ENCODE peak calls at places on chromosomes 12 and 14, in eight cellular contexts. One of them, this sample, is unnamed.

GRCh38 chr12:19440019-19440858 is 947 bp downstream of the AEBP2 start:
- DNase-seq in cardiac muscle cell: peak
- DNase-seq in transverse colon: peak
- DNase-seq in ovary: peak
- DNase-seq in IMR-90: peak
- DNase-seq in lower lobe of right lung: peak
- DNase-seq in brain microvascular endothelial cell: peak
- DNase-seq in RWPE1: peak
- DNase-seq in this sample: peak

GRCh38 chr14:100239200-100239839 is 376 bp downstream of the YY1 start:
- DNase-seq in transverse colon: peak
- DNase-seq in RWPE1: no peak
- DNase-seq in ovary: peak
- DNase-seq in lower lobe of right lung: peak
- DNase-seq in cardiac muscle cell: no peak
- DNase-seq in brain microvascular endothelial cell: no peak
- DNase-seq in IMR-90: no peak
- DNase-seq in this sample: peak

GRCh38 chr12:47779301-47779942 is 6.4 kb downstream of the SLC48A1 start:
- DNase-seq in brain microvascular endothelial cell: peak
- DNase-seq in lower lobe of right lung: peak
- DNase-seq in RWPE1: peak
- DNase-seq in transverse colon: peak
- DNase-seq in ovary: peak
- DNase-seq in cardiac muscle cell: peak
- DNase-seq in IMR-90: peak
- DNase-seq in this sample: peak

GRCh38 chr14:81423504-81423903 is 23.4 kb upstream of the STON2 start:
- DNase-seq in cardiac muscle cell: peak
- DNase-seq in RWPE1: no peak
- DNase-seq in ovary: peak
- DNase-seq in transverse colon: no peak
- DNase-seq in lower lobe of right lung: peak
- DNase-seq in brain microvascular endothelial cell: no peak
- DNase-seq in IMR-90: no peak
- DNase-seq in this sample: no peak

GRCh38 chr14:76782885-76783566 is 21.8 kb downstream of the VASH1 start:
- DNase-seq in ovary: no peak
- DNase-seq in RWPE1: no peak
- DNase-seq in lower lobe of right lung: no peak
- DNase-seq in transverse colon: no peak
- DNase-seq in IMR-90: no peak
- DNase-seq in cardiac muscle cell: peak
- DNase-seq in brain microvascular endothelial cell: no peak
- DNase-seq in this sample: peak

GRCh38 chr12:51788876-51789275 is 59.6 kb downstream of the FIGNL2 start:
- DNase-seq in brain microvascular endothelial cell: peak
- DNase-seq in IMR-90: peak
- DNase-seq in lower lobe of right lung: no peak
- DNase-seq in ovary: no peak
- DNase-seq in cardiac muscle cell: peak
- DNase-seq in transverse colon: no peak
- DNase-seq in RWPE1: peak
- DNase-seq in this sample: no peak

GRCh38 chr14:64906022-64906421 is 8.2 kb upstream of the CHURC1 start:
- DNase-seq in IMR-90: no peak
- DNase-seq in ovary: no peak
- DNase-seq in RWPE1: no peak
- DNase-seq in cardiac muscle cell: peak
- DNase-seq in brain microvascular endothelial cell: no peak
- DNase-seq in lower lobe of right lung: no peak
- DNase-seq in transverse colon: no peak
- DNase-seq in this sample: no peak

GRCh38 chr12:24738436-24738835 is 210.5 kb downstream of the BCAT1 start:
- DNase-seq in RWPE1: no peak
- DNase-seq in IMR-90: peak
- DNase-seq in brain microvascular endothelial cell: peak
- DNase-seq in transverse colon: no peak
- DNase-seq in lower lobe of right lung: no peak
- DNase-seq in cardiac muscle cell: peak
- DNase-seq in ovary: no peak
- DNase-seq in this sample: no peak

GRCh38 chr12:6335451-6336078 is 6.3 kb downstream of the TNFRSF1A start:
- DNase-seq in transverse colon: peak
- DNase-seq in brain microvascular endothelial cell: peak
- DNase-seq in IMR-90: peak
- DNase-seq in ovary: peak
- DNase-seq in RWPE1: peak
- DNase-seq in lower lobe of right lung: peak
- DNase-seq in cardiac muscle cell: peak
- DNase-seq in this sample: peak

GRCh38 chr14:53411110-53411509 is 258.0 kb upstream of the DDHD1 start:
- DNase-seq in brain microvascular endothelial cell: peak
- DNase-seq in transverse colon: no peak
- DNase-seq in cardiac muscle cell: peak
- DNase-seq in ovary: no peak
- DNase-seq in IMR-90: peak
- DNase-seq in RWPE1: no peak
- DNase-seq in lower lobe of right lung: no peak
- DNase-seq in this sample: no peak

GRCh38 chr14:59570122-59570521 is 6.5 kb downstream of the CCDC175 start:
- DNase-seq in lower lobe of right lung: no peak
- DNase-seq in brain microvascular endothelial cell: no peak
- DNase-seq in RWPE1: no peak
- DNase-seq in transverse colon: no peak
- DNase-seq in cardiac muscle cell: peak
- DNase-seq in ovary: no peak
- DNase-seq in IMR-90: no peak
- DNase-seq in this sample: no peak
- TF ChIP-seq CTCF in lower lobe of right lung: no peak
- TF ChIP-seq CTCF in brain microvascular endothelial cell: peak
- TF ChIP-seq CTCF in RWPE1: no peak
- TF ChIP-seq CTCF in transverse colon: peak
- TF ChIP-seq CTCF in cardiac muscle cell: peak
- TF ChIP-seq CTCF in ovary: no peak
- TF ChIP-seq CTCF in IMR-90: peak
- TF ChIP-seq CTCF in this sample: no peak

DNA sequence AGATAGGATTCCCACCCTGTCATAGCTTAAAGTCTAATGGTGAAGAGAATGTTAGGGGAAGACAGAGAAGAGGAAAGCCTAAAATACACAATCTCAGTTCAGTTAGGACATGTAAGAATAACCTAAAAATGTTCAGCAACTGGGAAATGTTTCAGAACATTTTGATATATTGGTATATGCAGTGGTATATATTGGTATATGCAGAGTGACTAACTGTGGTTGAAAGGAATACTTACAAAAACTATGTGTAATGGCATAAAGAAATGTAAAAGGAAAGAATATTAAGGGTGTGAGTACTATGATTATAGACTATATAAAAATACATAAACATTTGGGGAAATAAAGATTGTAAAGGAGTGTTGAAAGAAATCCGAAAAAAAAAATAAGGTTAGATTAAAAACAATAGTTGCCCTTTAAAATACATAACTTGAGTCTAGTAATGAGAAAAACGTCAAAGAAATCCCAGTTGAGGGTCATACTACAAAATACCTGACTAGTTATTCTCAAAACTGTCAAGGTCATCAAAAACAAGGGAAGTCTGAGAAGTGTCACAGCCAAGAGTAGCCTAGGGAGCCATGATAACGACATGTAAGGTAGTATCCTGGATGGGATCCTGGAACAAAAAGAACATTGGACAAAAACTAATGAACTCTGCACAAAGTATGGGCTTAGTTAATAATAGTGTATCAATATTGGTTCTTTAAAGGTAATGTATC is 25.6 kb downstream of the ZDHHC17 start:
- DNase-seq in ovary: no peak
- DNase-seq in lower lobe of right lung: no peak
- DNase-seq in transverse colon: no peak
- DNase-seq in RWPE1: no peak
- DNase-seq in cardiac muscle cell: no peak
- DNase-seq in IMR-90: no peak
- DNase-seq in brain microvascular endothelial cell: no peak
- DNase-seq in this sample: no peak
- TF ChIP-seq CTCF in ovary: no peak
- TF ChIP-seq CTCF in lower lobe of right lung: no peak
- TF ChIP-seq CTCF in transverse colon: no peak
- TF ChIP-seq CTCF in RWPE1: no peak
- TF ChIP-seq CTCF in cardiac muscle cell: no peak
- TF ChIP-seq CTCF in IMR-90: no peak
- TF ChIP-seq CTCF in brain microvascular endothelial cell: no peak
- TF ChIP-seq CTCF in this sample: no peak

GRCh38 chr12:17593715-17594406 is 496.1 kb downstream of the RERGL start:
- DNase-seq in lower lobe of right lung: no peak
- DNase-seq in cardiac muscle cell: no peak
- DNase-seq in IMR-90: no peak
- DNase-seq in transverse colon: no peak
- DNase-seq in ovary: no peak
- DNase-seq in RWPE1: no peak
- DNase-seq in brain microvascular endothelial cell: no peak
- DNase-seq in this sample: no peak

GRCh38 chr12:17592472-17592871 is 497.5 kb downstream of the RERGL start:
- DNase-seq in cardiac muscle cell: no peak
- DNase-seq in transverse colon: no peak
- DNase-seq in IMR-90: no peak
- DNase-seq in lower lobe of right lung: no peak
- DNase-seq in RWPE1: no peak
- DNase-seq in brain microvascular endothelial cell: no peak
- DNase-seq in ovary: no peak
- DNase-seq in this sample: no peak

GRCh38 chr12:17591113-17591512 is 498.9 kb downstream of the RERGL start:
- DNase-seq in ovary: no peak
- DNase-seq in transverse colon: no peak
- DNase-seq in RWPE1: no peak
- DNase-seq in IMR-90: no peak
- DNase-seq in brain microvascular endothelial cell: no peak
- DNase-seq in lower lobe of right lung: no peak
- DNase-seq in cardiac muscle cell: no peak
- DNase-seq in this sample: no peak

GRCh38 chr12:17588968-17589367 is 501.0 kb downstream of the RERGL start:
- DNase-seq in RWPE1: no peak
- DNase-seq in cardiac muscle cell: no peak
- DNase-seq in ovary: no peak
- DNase-seq in brain microvascular endothelial cell: no peak
- DNase-seq in lower lobe of right lung: no peak
- DNase-seq in IMR-90: no peak
- DNase-seq in transverse colon: no peak
- DNase-seq in this sample: no peak
- TF ChIP-seq CTCF in RWPE1: no peak
- TF ChIP-seq CTCF in cardiac muscle cell: no peak
- TF ChIP-seq CTCF in ovary: no peak
- TF ChIP-seq CTCF in brain microvascular endothelial cell: peak
- TF ChIP-seq CTCF in lower lobe of right lung: peak
- TF ChIP-seq CTCF in IMR-90: no peak
- TF ChIP-seq CTCF in transverse colon: no peak
- TF ChIP-seq CTCF in this sample: no peak

DNA sequence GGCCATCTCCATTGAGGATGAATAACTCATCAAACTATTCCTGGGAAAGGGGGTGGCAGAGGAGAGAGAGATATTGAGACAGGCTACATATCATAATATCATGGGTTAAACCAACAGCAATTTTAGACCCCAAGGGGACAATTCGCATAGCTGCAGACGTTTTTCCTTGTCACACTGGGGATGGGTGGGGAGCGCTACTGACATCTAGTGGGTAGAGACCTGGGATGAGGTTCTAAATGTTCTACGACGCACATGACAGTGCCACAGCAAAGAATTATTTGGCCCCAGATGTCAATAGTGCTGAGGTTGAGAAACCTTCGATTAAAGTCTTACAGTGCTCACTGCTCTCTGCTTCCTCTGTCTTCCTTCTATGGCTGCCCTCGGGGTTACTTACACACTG is 425.6 kb downstream of the NRXN3 start:
- DNase-seq in ovary: no peak
- DNase-seq in cardiac muscle cell: peak
- DNase-seq in transverse colon: no peak
- DNase-seq in lower lobe of right lung: no peak
- DNase-seq in brain microvascular endothelial cell: no peak
- DNase-seq in IMR-90: no peak
- DNase-seq in RWPE1: no peak
- DNase-seq in this sample: no peak
- TF ChIP-seq CTCF in ovary: no peak
- TF ChIP-seq CTCF in cardiac muscle cell: peak
- TF ChIP-seq CTCF in transverse colon: no peak
- TF ChIP-seq CTCF in lower lobe of right lung: no peak
- TF ChIP-seq CTCF in brain microvascular endothelial cell: peak
- TF ChIP-seq CTCF in IMR-90: peak
- TF ChIP-seq CTCF in RWPE1: no peak
- TF ChIP-seq CTCF in this sample: no peak

DNA sequence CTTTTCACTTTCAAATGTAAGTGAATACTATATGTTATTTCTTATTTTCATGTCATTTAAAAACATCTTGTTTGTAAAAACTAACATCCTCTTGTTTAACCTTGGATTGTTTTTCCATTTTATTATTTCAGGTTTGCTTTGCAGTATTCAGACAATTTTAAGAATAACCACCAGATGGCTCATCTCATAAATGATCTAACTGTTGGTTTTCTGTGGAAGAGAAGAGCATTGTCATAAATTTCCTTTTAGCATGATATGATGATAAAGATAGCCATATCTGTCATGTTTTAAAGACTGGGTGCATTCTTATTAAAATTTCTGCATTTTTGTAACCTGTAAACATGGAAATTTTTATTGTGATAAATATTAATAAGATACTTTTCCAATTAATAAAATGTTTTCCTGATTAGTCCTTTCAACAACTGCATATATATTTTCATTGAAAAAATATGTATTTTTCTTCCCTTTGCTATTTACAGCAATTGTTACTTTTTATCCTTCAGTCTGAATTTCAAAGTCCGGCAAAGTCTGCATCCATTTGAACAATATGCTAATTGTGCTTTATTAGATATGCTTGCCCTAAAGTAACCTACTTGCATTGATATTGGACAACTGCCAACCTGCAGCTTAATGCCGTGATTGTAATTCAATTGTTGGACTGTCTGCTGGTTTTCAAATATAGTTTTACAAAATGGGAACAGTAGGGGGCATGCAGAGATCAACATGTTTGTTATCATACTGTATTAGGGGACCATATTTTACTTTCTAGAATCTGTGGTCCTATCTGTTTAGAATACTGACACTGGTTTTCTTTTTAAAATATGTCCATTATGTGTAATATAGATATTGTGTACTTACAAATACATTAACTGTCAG is 163.4 kb downstream of the GARIN6 start:
- DNase-seq in lower lobe of right lung: no peak
- DNase-seq in IMR-90: peak
- DNase-seq in cardiac muscle cell: peak
- DNase-seq in brain microvascular endothelial cell: peak
- DNase-seq in RWPE1: no peak
- DNase-seq in transverse colon: no peak
- DNase-seq in ovary: no peak
- DNase-seq in this sample: no peak
- TF ChIP-seq CTCF in lower lobe of right lung: peak
- TF ChIP-seq CTCF in IMR-90: peak
- TF ChIP-seq CTCF in cardiac muscle cell: peak
- TF ChIP-seq CTCF in brain microvascular endothelial cell: peak
- TF ChIP-seq CTCF in RWPE1: peak
- TF ChIP-seq CTCF in transverse colon: no peak
- TF ChIP-seq CTCF in ovary: no peak
- TF ChIP-seq CTCF in this sample: no peak